ENCODE peak calls at places on chromosomes 7 and 10, in seven cellular contexts. One of them, this sample, is unnamed.

GRCh38 chr7:140455743-140456142 is 23.6 kb downstream of the MKRN1 start:
- DNase-seq in cardiac muscle cell: no peak
- DNase-seq in T-helper 2 cell: no peak
- DNase-seq in activated T-cell treated with anti-CD3 and anti-CD28 coated beads for 24 hours: no peak
- DNase-seq in stimulated activated CD4-positive, alpha-beta T cell treated with anti-CD3 and anti-CD28 coated beads, Interleukin-12 subunit alpha, Interleukin-12 subunit beta, amount 100 ng/mL, for 4 hours: no peak
- DNase-seq in activated CD4-positive, alpha-beta T cell treated with anti-CD3 and anti-CD28 coated beads, Interleukin-2, amount 50 U/mL, for 24 hours: no peak
- DNase-seq in foreskin fibroblast: no peak
- DNase-seq in this sample: no peak

GRCh38 chr10:14775656-14776055 is 959 bp upstream of the FAM107B start:
- DNase-seq in activated T-cell treated with anti-CD3 and anti-CD28 coated beads for 24 hours: no peak
- DNase-seq in activated CD4-positive, alpha-beta T cell treated with anti-CD3 and anti-CD28 coated beads, Interleukin-2, amount 50 U/mL, for 24 hours: no peak
- DNase-seq in stimulated activated CD4-positive, alpha-beta T cell treated with anti-CD3 and anti-CD28 coated beads, Interleukin-12 subunit alpha, Interleukin-12 subunit beta, amount 100 ng/mL, for 4 hours: no peak
- DNase-seq in T-helper 2 cell: no peak
- DNase-seq in cardiac muscle cell: no peak
- DNase-seq in foreskin fibroblast: peak
- DNase-seq in this sample: no peak

GRCh38 chr10:3396116-3396515 is 223.5 kb upstream of the PITRM1 start:
- DNase-seq in stimulated activated CD4-positive, alpha-beta T cell treated with anti-CD3 and anti-CD28 coated beads, Interleukin-12 subunit alpha, Interleukin-12 subunit beta, amount 100 ng/mL, for 4 hours: no peak
- DNase-seq in foreskin fibroblast: no peak
- DNase-seq in cardiac muscle cell: no peak
- DNase-seq in activated CD4-positive, alpha-beta T cell treated with anti-CD3 and anti-CD28 coated beads, Interleukin-2, amount 50 U/mL, for 24 hours: no peak
- DNase-seq in T-helper 2 cell: no peak
- DNase-seq in activated T-cell treated with anti-CD3 and anti-CD28 coated beads for 24 hours: no peak
- DNase-seq in this sample: no peak

GRCh38 chr10:70292016-70292415 is 8.2 kb upstream of the NPFFR1 start:
- DNase-seq in activated T-cell treated with anti-CD3 and anti-CD28 coated beads for 24 hours: no peak
- DNase-seq in activated CD4-positive, alpha-beta T cell treated with anti-CD3 and anti-CD28 coated beads, Interleukin-2, amount 50 U/mL, for 24 hours: no peak
- DNase-seq in cardiac muscle cell: no peak
- DNase-seq in stimulated activated CD4-positive, alpha-beta T cell treated with anti-CD3 and anti-CD28 coated beads, Interleukin-12 subunit alpha, Interleukin-12 subunit beta, amount 100 ng/mL, for 4 hours: no peak
- DNase-seq in T-helper 2 cell: no peak
- DNase-seq in foreskin fibroblast: no peak
- DNase-seq in this sample: no peak

GRCh38 chr10:129670124-129670523 is 203.1 kb downstream of the MGMT start:
- DNase-seq in stimulated activated CD4-positive, alpha-beta T cell treated with anti-CD3 and anti-CD28 coated beads, Interleukin-12 subunit alpha, Interleukin-12 subunit beta, amount 100 ng/mL, for 4 hours: no peak
- DNase-seq in foreskin fibroblast: no peak
- DNase-seq in activated CD4-positive, alpha-beta T cell treated with anti-CD3 and anti-CD28 coated beads, Interleukin-2, amount 50 U/mL, for 24 hours: no peak
- DNase-seq in cardiac muscle cell: no peak
- DNase-seq in activated T-cell treated with anti-CD3 and anti-CD28 coated beads for 24 hours: no peak
- DNase-seq in T-helper 2 cell: no peak
- DNase-seq in this sample: no peak

GRCh38 chr10:125146791-125147604 is 13.4 kb downstream of the CTBP2 start:
- DNase-seq in activated CD4-positive, alpha-beta T cell treated with anti-CD3 and anti-CD28 coated beads, Interleukin-2, amount 50 U/mL, for 24 hours: no peak
- DNase-seq in T-helper 2 cell: no peak
- DNase-seq in activated T-cell treated with anti-CD3 and anti-CD28 coated beads for 24 hours: no peak
- DNase-seq in stimulated activated CD4-positive, alpha-beta T cell treated with anti-CD3 and anti-CD28 coated beads, Interleukin-12 subunit alpha, Interleukin-12 subunit beta, amount 100 ng/mL, for 4 hours: no peak
- DNase-seq in foreskin fibroblast: peak
- DNase-seq in cardiac muscle cell: no peak
- DNase-seq in this sample: no peak

GRCh38 chr10:21315321-21316220 is 209.9 kb downstream of the SKIDA1 start:
- DNase-seq in activated CD4-positive, alpha-beta T cell treated with anti-CD3 and anti-CD28 coated beads, Interleukin-2, amount 50 U/mL, for 24 hours: no peak
- DNase-seq in activated T-cell treated with anti-CD3 and anti-CD28 coated beads for 24 hours: no peak
- DNase-seq in foreskin fibroblast: peak
- DNase-seq in stimulated activated CD4-positive, alpha-beta T cell treated with anti-CD3 and anti-CD28 coated beads, Interleukin-12 subunit alpha, Interleukin-12 subunit beta, amount 100 ng/mL, for 4 hours: no peak
- DNase-seq in cardiac muscle cell: peak
- DNase-seq in T-helper 2 cell: no peak
- DNase-seq in this sample: peak

GRCh38 chr7:17105701-17106100 is 192.8 kb upstream of the AHR start:
- DNase-seq in activated CD4-positive, alpha-beta T cell treated with anti-CD3 and anti-CD28 coated beads, Interleukin-2, amount 50 U/mL, for 24 hours: no peak
- DNase-seq in T-helper 2 cell: no peak
- DNase-seq in stimulated activated CD4-positive, alpha-beta T cell treated with anti-CD3 and anti-CD28 coated beads, Interleukin-12 subunit alpha, Interleukin-12 subunit beta, amount 100 ng/mL, for 4 hours: no peak
- DNase-seq in foreskin fibroblast: peak
- DNase-seq in cardiac muscle cell: no peak
- DNase-seq in activated T-cell treated with anti-CD3 and anti-CD28 coated beads for 24 hours: no peak
- DNase-seq in this sample: peak

GRCh38 chr7:98051118-98051744 is 55.4 kb upstream of the LMTK2 start:
- DNase-seq in foreskin fibroblast: no peak
- DNase-seq in stimulated activated CD4-positive, alpha-beta T cell treated with anti-CD3 and anti-CD28 coated beads, Interleukin-12 subunit alpha, Interleukin-12 subunit beta, amount 100 ng/mL, for 4 hours: peak
- DNase-seq in cardiac muscle cell: peak
- DNase-seq in T-helper 2 cell: peak
- DNase-seq in activated T-cell treated with anti-CD3 and anti-CD28 coated beads for 24 hours: peak
- DNase-seq in activated CD4-positive, alpha-beta T cell treated with anti-CD3 and anti-CD28 coated beads, Interleukin-2, amount 50 U/mL, for 24 hours: peak
- DNase-seq in this sample: no peak

GRCh38 chr7:134866581-134866980 is 87.1 kb downstream of the CALD1 start:
- DNase-seq in activated CD4-positive, alpha-beta T cell treated with anti-CD3 and anti-CD28 coated beads, Interleukin-2, amount 50 U/mL, for 24 hours: no peak
- DNase-seq in foreskin fibroblast: peak
- DNase-seq in cardiac muscle cell: no peak
- DNase-seq in stimulated activated CD4-positive, alpha-beta T cell treated with anti-CD3 and anti-CD28 coated beads, Interleukin-12 subunit alpha, Interleukin-12 subunit beta, amount 100 ng/mL, for 4 hours: no peak
- DNase-seq in activated T-cell treated with anti-CD3 and anti-CD28 coated beads for 24 hours: no peak
- DNase-seq in T-helper 2 cell: no peak
- DNase-seq in this sample: no peak

GRCh38 chr10:84845628-84846261 is 517.4 kb downstream of the CCSER2 start:
- DNase-seq in stimulated activated CD4-positive, alpha-beta T cell treated with anti-CD3 and anti-CD28 coated beads, Interleukin-12 subunit alpha, Interleukin-12 subunit beta, amount 100 ng/mL, for 4 hours: no peak
- DNase-seq in T-helper 2 cell: peak
- DNase-seq in cardiac muscle cell: peak
- DNase-seq in activated T-cell treated with anti-CD3 and anti-CD28 coated beads for 24 hours: no peak
- DNase-seq in foreskin fibroblast: no peak
- DNase-seq in activated CD4-positive, alpha-beta T cell treated with anti-CD3 and anti-CD28 coated beads, Interleukin-2, amount 50 U/mL, for 24 hours: no peak
- DNase-seq in this sample: no peak

GRCh38 chr10:133100706-133101463 is 13.2 kb downstream of the ADGRA1 start:
- DNase-seq in stimulated activated CD4-positive, alpha-beta T cell treated with anti-CD3 and anti-CD28 coated beads, Interleukin-12 subunit alpha, Interleukin-12 subunit beta, amount 100 ng/mL, for 4 hours: peak
- DNase-seq in activated T-cell treated with anti-CD3 and anti-CD28 coated beads for 24 hours: peak
- DNase-seq in cardiac muscle cell: peak
- DNase-seq in activated CD4-positive, alpha-beta T cell treated with anti-CD3 and anti-CD28 coated beads, Interleukin-2, amount 50 U/mL, for 24 hours: no peak
- DNase-seq in T-helper 2 cell: no peak
- DNase-seq in foreskin fibroblast: peak
- DNase-seq in this sample: no peak

GRCh38 chr7:76325092-76325491 is 22.6 kb downstream of the HSPB1 start:
- DNase-seq in stimulated activated CD4-positive, alpha-beta T cell treated with anti-CD3 and anti-CD28 coated beads, Interleukin-12 subunit alpha, Interleukin-12 subunit beta, amount 100 ng/mL, for 4 hours: no peak
- DNase-seq in foreskin fibroblast: no peak
- DNase-seq in activated T-cell treated with anti-CD3 and anti-CD28 coated beads for 24 hours: no peak
- DNase-seq in T-helper 2 cell: no peak
- DNase-seq in cardiac muscle cell: no peak
- DNase-seq in activated CD4-positive, alpha-beta T cell treated with anti-CD3 and anti-CD28 coated beads, Interleukin-2, amount 50 U/mL, for 24 hours: no peak
- DNase-seq in this sample: no peak

GRCh38 chr10:13382759-13383753 is 35.0 kb upstream of the SEPHS1 start:
- DNase-seq in cardiac muscle cell: no peak
- DNase-seq in stimulated activated CD4-positive, alpha-beta T cell treated with anti-CD3 and anti-CD28 coated beads, Interleukin-12 subunit alpha, Interleukin-12 subunit beta, amount 100 ng/mL, for 4 hours: no peak
- DNase-seq in activated CD4-positive, alpha-beta T cell treated with anti-CD3 and anti-CD28 coated beads, Interleukin-2, amount 50 U/mL, for 24 hours: no peak
- DNase-seq in T-helper 2 cell: no peak
- DNase-seq in activated T-cell treated with anti-CD3 and anti-CD28 coated beads for 24 hours: no peak
- DNase-seq in foreskin fibroblast: peak
- DNase-seq in this sample: no peak

This sample was measured in NCI-H226.